ENCODE peak calls at places on chromosomes 12 and 14, in seven cellular contexts. Y is AG09309, V is kidney, O is activated gamma-delta T cell treated with Interleukin-2 at 50 U/mL for 16 hours, D is stomach, G is amniotic stem cell, C is ELF-1. J is an unnamed sample.

GRCh38 chr12:125079943-125080645 is 14.9 kb downstream of the AACS start:
- DNase-seq in D (no peak), C (no peak), V (no peak), Y (no peak), O (no peak), G (no peak), J (no peak)

GRCh38 chr14:64728106-64728505 is 23.9 kb downstream of the PLEKHG3 start:
- DNase-seq in V (peak), O (no peak), D (no peak), Y (no peak), C (no peak), G (no peak), J (no peak)

GRCh38 chr12:105409881-105410471 is 79.5 kb downstream of the C12orf75 start:
- DNase-seq in D (peak), Y (no peak), O (no peak), G (no peak), V (no peak), C (peak), J (no peak)

GRCh38 chr14:64971890-64972785 is at the start of gene RAB15:
- DNase-seq in O (peak), G (no peak), D (peak), V (peak), C (no peak), Y (no peak), J (no peak)

GRCh38 chr12:20030847-20031246 is 337.5 kb upstream of the PDE3A start:
- DNase-seq in O (no peak), V (no peak), G (no peak), Y (no peak), C (no peak), D (no peak), J (no peak)

GRCh38 chr12:47844264-47845020 is 24.7 kb upstream of the HDAC7 start:
- DNase-seq in Y (no peak), G (no peak), O (no peak), C (no peak), V (no peak), D (no peak), J (no peak)

GRCh38 chr14:52553002-52553670 is 500 bp downstream of the GPR137C start:
- DNase-seq in G (no peak), Y (no peak), V (peak), D (peak), C (peak), O (peak), J (no peak)

GRCh38 chr12:75526655-75527511 is 15.5 kb upstream of the KRR1 start:
- DNase-seq in D (no peak), O (no peak), G (peak), C (peak), Y (peak), V (no peak), J (peak)

GRCh38 chr12:2049604-2050540 is 2.9 kb upstream of the CACNA1C start:
- DNase-seq in V (no peak), C (no peak), Y (no peak), D (no peak), O (no peak), G (no peak), J (no peak)

GRCh38 chr12:31234955-31235867 is 90.7 kb downstream of the SINHCAF start:
- DNase-seq in Y (no peak), V (peak), C (peak), O (no peak), G (no peak), D (peak), J (no peak)

GRCh38 chr12:116996058-116996457 is 85.3 kb downstream of the FBXW8 start:
- DNase-seq in G (no peak), O (no peak), D (no peak), Y (no peak), C (no peak), V (no peak), J (no peak)

GRCh38 chr14:68084256-68084655 is 264.7 kb downstream of the RAD51B start:
- DNase-seq in G (no peak), O (no peak), D (no peak), C (no peak), Y (no peak), V (no peak), J (no peak)

GRCh38 chr12:54684636-54685630 is 36.8 kb upstream of the DCD start:
- DNase-seq in V (no peak), C (no peak), D (peak), O (no peak), G (no peak), Y (no peak), J (no peak)

GRCh38 chr14:54778618-54779017 is 124.0 kb downstream of the GCH1 start:
- DNase-seq in O (no peak), V (no peak), C (no peak), D (no peak), G (no peak), Y (no peak), J (no peak)

GRCh38 chr12:93976024-93976423 is 172.4 kb upstream of the PLXNC1 start:
- DNase-seq in D (no peak), C (no peak), O (no peak), V (no peak), G (no peak), Y (no peak), J (no peak)

GRCh38 chr12:54502485-54502884 is 4.9 kb downstream of the NCKAP1L start:
- DNase-seq in G (no peak), Y (no peak), V (no peak), O (no peak), C (no peak), D (no peak), J (no peak)

GRCh38 chr14:92668266-92668973 is 80.0 kb downstream of the LGMN start:
- DNase-seq in V (no peak), Y (no peak), D (no peak), C (no peak), G (no peak), O (no peak), J (no peak)

GRCh38 chr12:127143020-127143419 is 1124.0 kb upstream of the TMEM132C start:
- DNase-seq in C (no peak), Y (no peak), V (no peak), O (no peak), G (no peak), D (no peak), J (no peak)

GRCh38 chr12:2161478-2161877 is 108.7 kb downstream of the CACNA1C start:
- DNase-seq in O (no peak), Y (no peak), C (peak), D (peak), G (no peak), V (peak), J (no peak)

GRCh38 chr14:100287202-100287997 is 18.8 kb downstream of the SLC25A29 start:
- DNase-seq in V (peak), Y (no peak), D (no peak), G (no peak), O (no peak), C (no peak), J (no peak)

GRCh38 chr14:69637503-69638030 is 26.2 kb downstream of the SUSD6 start:
- DNase-seq in Y (no peak), O (no peak), C (no peak), G (no peak), V (peak), D (no peak), J (no peak)

GRCh38 chr14:100213956-100214767 is 24.8 kb upstream of the YY1 start:
- DNase-seq in G (no peak), Y (no peak), D (peak), V (peak), O (peak), C (peak), J (no peak)

GRCh38 chr12:111446044-111446581 is 40.4 kb downstream of the SH2B3 start:
- DNase-seq in C (peak), D (peak), O (no peak), V (peak), G (no peak), Y (no peak), J (peak)

GRCh38 chr14:36105401-36105800 is 71.1 kb downstream of the PTCSC3 start:
- DNase-seq in G (no peak), D (no peak), C (peak), O (no peak), V (no peak), Y (no peak), J (no peak)

GRCh38 chr14:59897757-59898383 is 22.1 kb upstream of the LRRC9 start:
- DNase-seq in Y (no peak), C (peak), G (no peak), V (no peak), D (peak), O (no peak), J (no peak)

GRCh38 chr12:132869551-132869950 is 17.9 kb downstream of the CHFR start:
- DNase-seq in D (no peak), V (peak), O (no peak), Y (no peak), G (no peak), C (no peak), J (no peak)

GRCh38 chr12:105214670-105215375 is 21.2 kb downstream of the APPL2 start:
- DNase-seq in C (no peak), O (no peak), G (no peak), Y (no peak), V (peak), D (peak), J (no peak)

J was measured in HFF-Myc.